ENCODE peak calls at places on chromosomes 7 and 10, in seven cellular contexts. One of them, this sample, is unnamed.

GRCh38 chr7:117717341-117717740 is 155.9 kb downstream of the CTTNBP2 start:
- DNase-seq in effector memory CD4-positive, alpha-beta T cell: no peak
- DNase-seq in fibroblast of lung: peak
- DNase-seq in gastrocnemius medialis: no peak
- DNase-seq in caudate nucleus: no peak
- DNase-seq in cardiac muscle cell: no peak
- DNase-seq in mammary epithelial cell: no peak
- DNase-seq in this sample: no peak

GRCh38 chr10:98255146-98255877 is 12.7 kb downstream of the LOXL4 start:
- DNase-seq in gastrocnemius medialis: no peak
- DNase-seq in cardiac muscle cell: no peak
- DNase-seq in effector memory CD4-positive, alpha-beta T cell: no peak
- DNase-seq in fibroblast of lung: no peak
- DNase-seq in caudate nucleus: no peak
- DNase-seq in mammary epithelial cell: no peak
- DNase-seq in this sample: no peak

GRCh38 chr7:10756981-10757380 is 216.7 kb upstream of the PHF14 start:
- DNase-seq in mammary epithelial cell: no peak
- DNase-seq in fibroblast of lung: no peak
- DNase-seq in gastrocnemius medialis: no peak
- DNase-seq in cardiac muscle cell: no peak
- DNase-seq in effector memory CD4-positive, alpha-beta T cell: no peak
- DNase-seq in caudate nucleus: no peak
- DNase-seq in this sample: no peak

GRCh38 chr7:111561909-111562732 is at the start of gene IMMP2L:
- DNase-seq in gastrocnemius medialis: peak
- DNase-seq in effector memory CD4-positive, alpha-beta T cell: peak
- DNase-seq in mammary epithelial cell: peak
- DNase-seq in fibroblast of lung: peak
- DNase-seq in cardiac muscle cell: peak
- DNase-seq in caudate nucleus: peak
- DNase-seq in this sample: peak

GRCh38 chr7:130901209-130901783 is 167.3 kb upstream of the KLF14 start:
- DNase-seq in effector memory CD4-positive, alpha-beta T cell: no peak
- DNase-seq in cardiac muscle cell: no peak
- DNase-seq in gastrocnemius medialis: peak
- DNase-seq in mammary epithelial cell: peak
- DNase-seq in fibroblast of lung: peak
- DNase-seq in caudate nucleus: peak
- DNase-seq in this sample: peak

GRCh38 chr7:157337316-157338149 is 729 bp downstream of the DNAJB6 start:
- DNase-seq in cardiac muscle cell: peak
- DNase-seq in caudate nucleus: no peak
- DNase-seq in mammary epithelial cell: peak
- DNase-seq in effector memory CD4-positive, alpha-beta T cell: peak
- DNase-seq in gastrocnemius medialis: peak
- DNase-seq in fibroblast of lung: peak
- DNase-seq in this sample: no peak

GRCh38 chr7:141073641-141074161 is at the start of gene TMEM178B:
- DNase-seq in fibroblast of lung: no peak
- DNase-seq in effector memory CD4-positive, alpha-beta T cell: no peak
- DNase-seq in caudate nucleus: no peak
- DNase-seq in mammary epithelial cell: no peak
- DNase-seq in gastrocnemius medialis: no peak
- DNase-seq in cardiac muscle cell: peak
- DNase-seq in this sample: no peak

GRCh38 chr7:138208864-138209263 is 132.6 kb downstream of the AKR1D1 start:
- DNase-seq in fibroblast of lung: no peak
- DNase-seq in effector memory CD4-positive, alpha-beta T cell: no peak
- DNase-seq in gastrocnemius medialis: no peak
- DNase-seq in cardiac muscle cell: no peak
- DNase-seq in mammary epithelial cell: no peak
- DNase-seq in caudate nucleus: no peak
- DNase-seq in this sample: no peak

GRCh38 chr7:43799605-43800004 is 41.1 kb downstream of the BLVRA start:
- DNase-seq in fibroblast of lung: no peak
- DNase-seq in effector memory CD4-positive, alpha-beta T cell: no peak
- DNase-seq in cardiac muscle cell: no peak
- DNase-seq in gastrocnemius medialis: no peak
- DNase-seq in caudate nucleus: no peak
- DNase-seq in mammary epithelial cell: peak
- DNase-seq in this sample: no peak

GRCh38 chr10:92490387-92490786 is 83.5 kb downstream of the IDE start:
- DNase-seq in fibroblast of lung: no peak
- DNase-seq in cardiac muscle cell: no peak
- DNase-seq in effector memory CD4-positive, alpha-beta T cell: no peak
- DNase-seq in caudate nucleus: no peak
- DNase-seq in mammary epithelial cell: peak
- DNase-seq in gastrocnemius medialis: no peak
- DNase-seq in this sample: no peak

GRCh38 chr10:79981673-79982485 is 33.0 kb upstream of the SFTPD start:
- DNase-seq in cardiac muscle cell: peak
- DNase-seq in mammary epithelial cell: peak
- DNase-seq in gastrocnemius medialis: peak
- DNase-seq in fibroblast of lung: peak
- DNase-seq in effector memory CD4-positive, alpha-beta T cell: no peak
- DNase-seq in caudate nucleus: peak
- DNase-seq in this sample: no peak

GRCh38 chr10:80457554-80458262 is 3.6 kb downstream of the TSPAN14 start:
- DNase-seq in fibroblast of lung: no peak
- DNase-seq in mammary epithelial cell: no peak
- DNase-seq in caudate nucleus: no peak
- DNase-seq in gastrocnemius medialis: no peak
- DNase-seq in effector memory CD4-positive, alpha-beta T cell: no peak
- DNase-seq in cardiac muscle cell: no peak
- DNase-seq in this sample: no peak

GRCh38 chr7:25025218-25025671 is 45.3 kb upstream of the OSBPL3 start:
- DNase-seq in gastrocnemius medialis: no peak
- DNase-seq in mammary epithelial cell: peak
- DNase-seq in caudate nucleus: no peak
- DNase-seq in fibroblast of lung: peak
- DNase-seq in cardiac muscle cell: peak
- DNase-seq in effector memory CD4-positive, alpha-beta T cell: no peak
- DNase-seq in this sample: no peak

GRCh38 chr7:51123322-51124021 is 193.1 kb downstream of the COBL start:
- DNase-seq in fibroblast of lung: peak
- DNase-seq in mammary epithelial cell: peak
- DNase-seq in cardiac muscle cell: no peak
- DNase-seq in effector memory CD4-positive, alpha-beta T cell: peak
- DNase-seq in caudate nucleus: peak
- DNase-seq in gastrocnemius medialis: peak
- DNase-seq in this sample: peak

GRCh38 chr7:47379629-47380324 is 202.1 kb downstream of the TNS3 start:
- DNase-seq in effector memory CD4-positive, alpha-beta T cell: no peak
- DNase-seq in mammary epithelial cell: peak
- DNase-seq in cardiac muscle cell: peak
- DNase-seq in fibroblast of lung: peak
- DNase-seq in gastrocnemius medialis: peak
- DNase-seq in caudate nucleus: peak
- DNase-seq in this sample: no peak

GRCh38 chr7:47383064-47383463 is 198.8 kb downstream of the TNS3 start:
- DNase-seq in gastrocnemius medialis: no peak
- DNase-seq in fibroblast of lung: peak
- DNase-seq in caudate nucleus: no peak
- DNase-seq in mammary epithelial cell: no peak
- DNase-seq in cardiac muscle cell: no peak
- DNase-seq in effector memory CD4-positive, alpha-beta T cell: no peak
- DNase-seq in this sample: no peak

GRCh38 chr7:47380325-47381131 is 201.4 kb downstream of the TNS3 start:
- DNase-seq in caudate nucleus: no peak
- DNase-seq in effector memory CD4-positive, alpha-beta T cell: no peak
- DNase-seq in fibroblast of lung: peak
- DNase-seq in cardiac muscle cell: peak
- DNase-seq in gastrocnemius medialis: no peak
- DNase-seq in mammary epithelial cell: peak
- DNase-seq in this sample: no peak

GRCh38 chr7:47382200-47382599 is 199.7 kb downstream of the TNS3 start:
- DNase-seq in cardiac muscle cell: no peak
- DNase-seq in mammary epithelial cell: no peak
- DNase-seq in fibroblast of lung: no peak
- DNase-seq in effector memory CD4-positive, alpha-beta T cell: no peak
- DNase-seq in gastrocnemius medialis: no peak
- DNase-seq in caudate nucleus: no peak
- DNase-seq in this sample: no peak

GRCh38 chr7:47381132-47381495 is 200.8 kb downstream of the TNS3 start:
- DNase-seq in cardiac muscle cell: no peak
- DNase-seq in gastrocnemius medialis: no peak
- DNase-seq in caudate nucleus: no peak
- DNase-seq in mammary epithelial cell: no peak
- DNase-seq in effector memory CD4-positive, alpha-beta T cell: no peak
- DNase-seq in fibroblast of lung: no peak
- DNase-seq in this sample: no peak
- H3K27ac ChIP-seq in cardiac muscle cell: no peak
- H3K27ac ChIP-seq in gastrocnemius medialis: no peak
- H3K27ac ChIP-seq in caudate nucleus: no peak
- H3K27ac ChIP-seq in mammary epithelial cell: no peak
- H3K27ac ChIP-seq in effector memory CD4-positive, alpha-beta T cell: no peak
- H3K27ac ChIP-seq in fibroblast of lung: no peak
- H3K27ac ChIP-seq in this sample: no peak

GRCh38 chr7:26191233-26191973 is 9.1 kb downstream of the HNRNPA2B1 start:
- DNase-seq in gastrocnemius medialis: no peak
- DNase-seq in fibroblast of lung: no peak
- DNase-seq in caudate nucleus: no peak
- DNase-seq in mammary epithelial cell: no peak
- DNase-seq in cardiac muscle cell: no peak
- DNase-seq in effector memory CD4-positive, alpha-beta T cell: no peak
- DNase-seq in this sample: no peak
- H3K27ac ChIP-seq in gastrocnemius medialis: no peak
- H3K27ac ChIP-seq in fibroblast of lung: no peak
- H3K27ac ChIP-seq in caudate nucleus: no peak
- H3K27ac ChIP-seq in mammary epithelial cell: no peak
- H3K27ac ChIP-seq in cardiac muscle cell: no peak
- H3K27ac ChIP-seq in effector memory CD4-positive, alpha-beta T cell: no peak
- H3K27ac ChIP-seq in this sample: peak

DNA sequence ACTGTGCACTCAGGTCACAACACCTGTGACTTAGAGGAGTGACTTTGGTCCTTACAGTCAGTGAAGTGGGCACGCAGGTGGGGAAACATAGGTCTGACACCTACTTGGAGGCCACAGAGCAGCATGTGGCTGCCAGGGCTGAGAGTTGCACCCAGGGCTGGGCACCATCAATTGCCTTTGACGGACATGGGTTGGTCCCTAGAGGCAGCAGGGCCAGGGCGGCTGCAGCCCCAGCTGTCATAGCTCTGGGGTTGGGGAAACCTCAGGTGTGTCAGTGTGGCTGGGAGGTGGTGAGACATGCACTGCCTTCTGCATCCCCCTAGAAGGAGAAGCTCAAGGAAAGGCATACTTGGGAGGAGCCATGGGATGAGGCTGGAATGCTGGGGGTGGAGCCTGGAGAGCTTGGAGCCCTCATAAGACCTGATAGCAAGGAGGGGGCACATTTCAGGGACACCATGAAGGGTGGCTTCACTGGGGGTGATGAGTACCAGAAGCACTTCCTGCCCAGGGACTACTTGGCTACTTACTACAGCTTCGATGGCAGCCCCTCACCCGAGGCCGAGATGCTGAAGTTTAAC is at the start of gene INMT:
- DNase-seq in mammary epithelial cell: no peak
- DNase-seq in fibroblast of lung: no peak
- DNase-seq in effector memory CD4-positive, alpha-beta T cell: no peak
- DNase-seq in gastrocnemius medialis: peak
- DNase-seq in caudate nucleus: no peak
- DNase-seq in cardiac muscle cell: no peak
- DNase-seq in this sample: no peak
- H3K27ac ChIP-seq in mammary epithelial cell: no peak
- H3K27ac ChIP-seq in fibroblast of lung: peak
- H3K27ac ChIP-seq in effector memory CD4-positive, alpha-beta T cell: no peak
- H3K27ac ChIP-seq in gastrocnemius medialis: peak
- H3K27ac ChIP-seq in caudate nucleus: no peak
- H3K27ac ChIP-seq in cardiac muscle cell: no peak
- H3K27ac ChIP-seq in this sample: no peak

GRCh38 chr10:4678023-4678950 is 147.7 kb upstream of the AKR1E2 start:
- DNase-seq in cardiac muscle cell: no peak
- DNase-seq in mammary epithelial cell: peak
- DNase-seq in caudate nucleus: no peak
- DNase-seq in fibroblast of lung: peak
- DNase-seq in gastrocnemius medialis: no peak
- DNase-seq in effector memory CD4-positive, alpha-beta T cell: no peak
- DNase-seq in this sample: peak
- H3K27ac ChIP-seq in cardiac muscle cell: no peak
- H3K27ac ChIP-seq in mammary epithelial cell: peak
- H3K27ac ChIP-seq in caudate nucleus: no peak
- H3K27ac ChIP-seq in fibroblast of lung: no peak
- H3K27ac ChIP-seq in gastrocnemius medialis: peak
- H3K27ac ChIP-seq in effector memory CD4-positive, alpha-beta T cell: no peak
- H3K27ac ChIP-seq in this sample: peak

GRCh38 chr10:61787170-61787569 is 114.3 kb upstream of the ARID5B start:
- DNase-seq in effector memory CD4-positive, alpha-beta T cell: no peak
- DNase-seq in cardiac muscle cell: no peak
- DNase-seq in gastrocnemius medialis: no peak
- DNase-seq in mammary epithelial cell: no peak
- DNase-seq in fibroblast of lung: no peak
- DNase-seq in caudate nucleus: no peak
- DNase-seq in this sample: no peak
- H3K27ac ChIP-seq in effector memory CD4-positive, alpha-beta T cell: no peak
- H3K27ac ChIP-seq in cardiac muscle cell: no peak
- H3K27ac ChIP-seq in gastrocnemius medialis: no peak
- H3K27ac ChIP-seq in mammary epithelial cell: peak
- H3K27ac ChIP-seq in fibroblast of lung: peak
- H3K27ac ChIP-seq in caudate nucleus: no peak
- H3K27ac ChIP-seq in this sample: peak

DNA sequence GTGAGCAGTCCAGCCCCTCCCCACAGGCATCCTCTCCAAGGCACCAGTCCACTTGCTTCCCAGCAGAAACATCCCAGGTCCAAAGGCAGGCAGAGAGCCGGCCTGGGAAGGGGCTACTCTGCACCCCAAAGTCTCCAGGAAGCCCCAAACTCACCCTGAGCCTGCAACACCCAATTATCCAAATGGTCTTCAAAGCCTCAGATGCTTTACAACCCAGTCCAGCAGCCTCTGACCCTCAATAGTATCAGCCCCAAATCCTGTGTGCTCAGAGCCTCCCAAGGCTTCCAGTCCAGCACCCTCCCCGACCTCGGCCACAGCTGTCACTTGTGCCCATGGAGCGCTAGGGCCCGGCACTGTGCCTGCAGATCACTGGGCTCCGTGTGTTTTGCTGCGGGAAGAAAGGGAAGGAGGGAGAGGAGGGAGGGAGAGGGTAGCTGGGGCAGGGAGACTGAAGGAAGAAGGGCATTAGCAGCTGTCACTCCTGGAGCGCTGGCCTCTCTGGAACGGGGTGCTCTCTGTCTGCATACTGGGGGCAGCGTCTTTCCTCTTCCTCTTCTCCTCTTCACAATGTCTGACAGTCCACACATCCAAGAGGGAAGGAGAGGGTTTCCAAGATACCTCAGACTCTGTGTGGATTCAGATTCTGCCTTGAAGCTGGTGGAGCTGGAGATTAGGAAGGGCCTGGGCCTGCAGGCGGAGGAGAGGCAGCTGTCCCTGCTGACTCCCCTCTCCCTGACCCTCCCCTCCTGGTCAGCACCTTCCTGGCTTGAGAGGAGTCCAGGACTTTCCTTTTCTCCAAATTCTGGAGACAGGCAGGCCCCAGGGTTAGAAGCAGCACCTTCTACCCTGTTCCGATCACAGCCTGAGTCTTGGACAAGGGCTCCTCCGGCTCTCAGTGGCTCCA is 13.2 kb downstream of the CALML5 start:
- DNase-seq in caudate nucleus: no peak
- DNase-seq in cardiac muscle cell: no peak
- DNase-seq in gastrocnemius medialis: no peak
- DNase-seq in fibroblast of lung: no peak
- DNase-seq in effector memory CD4-positive, alpha-beta T cell: no peak
- DNase-seq in mammary epithelial cell: no peak
- DNase-seq in this sample: no peak
- H3K27ac ChIP-seq in caudate nucleus: no peak
- H3K27ac ChIP-seq in cardiac muscle cell: no peak
- H3K27ac ChIP-seq in gastrocnemius medialis: no peak
- H3K27ac ChIP-seq in fibroblast of lung: no peak
- H3K27ac ChIP-seq in effector memory CD4-positive, alpha-beta T cell: no peak
- H3K27ac ChIP-seq in mammary epithelial cell: no peak
- H3K27ac ChIP-seq in this sample: no peak

This sample was measured in epithelial cell of prostate.